ENCODE peak calls at places on chromosome 2, in five cellular contexts. One of them, this sample, is unnamed.

GRCh38 chr2:216206041-216206699 is 97.0 kb downstream of the XRCC5 start:
- DNase-seq in K562: no peak
- DNase-seq in HepG2: no peak
- DNase-seq in HCT116: no peak
- DNase-seq in GM12878: peak
- DNase-seq in this sample: no peak

GRCh38 chr2:17538844-17539554 is 1.5 kb upstream of the VSNL1 start:
- DNase-seq in K562: peak
- DNase-seq in HepG2: peak
- DNase-seq in HCT116: peak
- DNase-seq in GM12878: no peak
- DNase-seq in this sample: peak

GRCh38 chr2:201974651-201975050 is 59.0 kb upstream of the FZD7 start:
- DNase-seq in K562: no peak
- DNase-seq in HepG2: no peak
- DNase-seq in HCT116: no peak
- DNase-seq in GM12878: no peak
- DNase-seq in this sample: no peak

GRCh38 chr2:217756375-217757107 is 246.3 kb downstream of the TNS1 start:
- DNase-seq in K562: peak
- DNase-seq in HepG2: peak
- DNase-seq in HCT116: peak
- DNase-seq in GM12878: no peak
- DNase-seq in this sample: peak

GRCh38 chr2:15169326-15170038 is 391.7 kb downstream of the NBAS start:
- DNase-seq in K562: no peak
- DNase-seq in HepG2: peak
- DNase-seq in HCT116: peak
- DNase-seq in GM12878: no peak
- DNase-seq in this sample: peak

GRCh38 chr2:168673265-168674222 is 128.9 kb upstream of the NOSTRIN start:
- DNase-seq in K562: no peak
- DNase-seq in HepG2: no peak
- DNase-seq in HCT116: no peak
- DNase-seq in GM12878: no peak
- DNase-seq in this sample: no peak

GRCh38 chr2:44759823-44760222 is 181.7 kb upstream of the SIX3 start:
- DNase-seq in K562: no peak
- DNase-seq in HepG2: peak
- DNase-seq in HCT116: no peak
- DNase-seq in GM12878: no peak
- DNase-seq in this sample: no peak

GRCh38 chr2:219519526-219519916 is 5.2 kb downstream of the ASIC4 start:
- DNase-seq in K562: no peak
- DNase-seq in HepG2: no peak
- DNase-seq in HCT116: no peak
- DNase-seq in GM12878: no peak
- DNase-seq in this sample: no peak

GRCh38 chr2:215505044-215505786 is 69.3 kb upstream of the FN1 start:
- DNase-seq in K562: peak
- DNase-seq in HepG2: peak
- DNase-seq in HCT116: no peak
- DNase-seq in GM12878: no peak
- DNase-seq in this sample: no peak

DNA sequence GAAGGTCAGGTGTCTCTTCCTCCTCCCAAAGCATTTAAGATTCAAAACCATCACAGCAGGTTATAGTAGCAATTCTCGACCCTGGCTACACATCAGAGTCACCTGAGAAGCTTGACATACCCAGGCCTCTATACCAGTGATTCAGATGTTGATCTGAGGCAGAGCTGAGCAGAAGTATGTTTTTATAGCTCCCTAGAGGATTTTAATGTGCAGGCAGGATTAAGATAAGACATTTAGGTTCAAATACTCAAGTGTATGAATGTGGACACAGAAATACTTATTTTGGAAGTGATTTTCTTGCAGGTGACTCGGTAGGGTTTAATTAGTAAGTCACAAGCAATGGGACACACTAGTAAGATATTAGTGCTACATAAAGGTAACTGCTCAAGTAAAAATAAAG is 7.1 kb downstream of the GCFC2 start:
- DNase-seq in K562: no peak
- DNase-seq in HepG2: no peak
- DNase-seq in HCT116: no peak
- DNase-seq in GM12878: no peak
- DNase-seq in this sample: no peak
- TF ChIP-seq ZBTB33 in K562: no peak
- TF ChIP-seq ZBTB33 in HepG2: no peak
- TF ChIP-seq ZBTB33 in HCT116: no peak
- TF ChIP-seq ZBTB33 in GM12878: no peak
- TF ChIP-seq ZBTB33 in this sample: no peak

DNA sequence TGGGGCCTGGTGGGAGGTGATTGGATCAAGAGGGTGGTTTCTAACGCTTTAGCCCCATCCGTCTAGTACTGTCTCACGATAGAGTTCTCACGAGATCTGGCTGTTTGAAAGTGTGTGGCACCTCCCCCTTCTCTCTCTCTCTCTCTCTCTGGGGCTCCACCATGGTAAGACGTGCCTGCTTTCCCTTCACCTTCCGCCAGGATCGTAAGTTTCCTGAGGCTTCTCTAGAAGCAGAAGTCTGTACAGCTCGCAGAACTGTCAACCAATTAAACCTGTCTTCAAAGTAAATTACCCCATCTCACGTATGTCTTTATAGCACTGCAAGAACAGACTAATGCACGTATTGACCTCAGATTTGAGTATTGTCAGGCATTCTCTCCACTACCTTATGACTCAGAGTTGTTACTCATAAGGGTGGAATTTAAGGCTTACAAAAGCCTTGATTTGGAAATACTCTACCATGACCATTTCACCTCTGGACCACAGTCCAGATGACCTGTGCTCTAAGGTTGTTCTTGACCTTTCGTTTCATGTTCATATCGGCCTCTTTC is 99.5 kb upstream of the AGAP1 start:
- DNase-seq in K562: peak
- DNase-seq in HepG2: peak
- DNase-seq in HCT116: peak
- DNase-seq in GM12878: no peak
- DNase-seq in this sample: no peak
- TF ChIP-seq ZBTB33 in K562: no peak
- TF ChIP-seq ZBTB33 in HepG2: no peak
- TF ChIP-seq ZBTB33 in HCT116: peak
- TF ChIP-seq ZBTB33 in GM12878: no peak
- TF ChIP-seq ZBTB33 in this sample: no peak

DNA sequence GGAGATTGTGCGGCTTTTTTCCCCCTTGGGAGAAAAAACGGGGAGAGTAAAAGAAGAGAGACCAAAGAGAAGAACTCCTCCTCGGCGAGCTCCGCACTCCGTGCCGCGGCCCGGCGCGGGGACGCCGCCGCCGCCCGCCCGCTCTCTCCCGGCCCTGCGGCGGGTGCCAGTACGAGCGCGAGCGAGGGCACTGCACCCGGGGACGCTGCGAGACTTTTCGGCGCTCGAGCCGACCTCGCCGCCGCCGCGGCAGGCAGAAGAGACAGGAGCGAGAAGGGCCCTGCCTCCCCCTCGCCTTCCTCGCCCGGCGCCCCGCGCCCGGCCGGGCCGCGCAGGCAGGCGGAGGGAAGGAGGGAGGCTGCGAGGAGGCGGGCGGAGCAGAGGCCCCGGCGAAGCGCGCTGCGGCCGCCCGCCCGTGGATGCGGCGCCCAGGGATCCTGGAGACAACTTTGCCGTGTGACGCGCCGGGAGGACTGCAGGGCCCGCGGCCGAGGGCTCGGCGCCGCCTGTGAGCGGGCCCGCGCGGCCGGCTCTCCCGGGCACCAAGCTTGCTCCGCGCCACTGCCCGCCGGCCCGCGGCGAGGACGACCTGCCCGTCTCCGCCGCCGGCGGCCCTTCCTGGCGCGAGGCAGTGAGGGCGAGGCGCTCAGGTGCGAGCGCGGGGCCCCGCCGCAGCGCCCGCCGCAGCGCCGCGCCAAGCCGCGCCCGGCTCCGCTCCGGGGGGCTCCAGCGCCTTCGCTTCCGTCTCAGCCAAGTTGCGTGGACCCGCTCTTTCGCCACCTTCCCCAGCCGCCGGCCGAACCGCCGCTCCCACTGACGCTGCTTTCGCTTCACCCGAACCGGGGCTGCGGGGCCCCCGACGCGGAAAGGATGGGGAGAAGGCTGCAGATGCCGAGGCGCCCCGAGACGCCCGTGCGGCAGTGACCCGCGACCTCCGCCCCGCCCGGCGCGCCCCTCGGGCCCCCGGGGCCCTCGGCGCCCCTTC is 653 bp upstream of the INHBB start:
- DNase-seq in K562: no peak
- DNase-seq in HepG2: no peak
- DNase-seq in HCT116: no peak
- DNase-seq in GM12878: no peak
- DNase-seq in this sample: peak
- TF ChIP-seq ZBTB33 in K562: no peak
- TF ChIP-seq ZBTB33 in HepG2: no peak
- TF ChIP-seq ZBTB33 in HCT116: no peak
- TF ChIP-seq ZBTB33 in GM12878: no peak
- TF ChIP-seq ZBTB33 in this sample: no peak

GRCh38 chr2:26764906-26765305 is 822 bp downstream of the SLC35F6 start:
- DNase-seq in K562: no peak
- DNase-seq in HepG2: no peak
- DNase-seq in HCT116: no peak
- DNase-seq in GM12878: no peak
- DNase-seq in this sample: peak
- TF ChIP-seq ZBTB33 in K562: no peak
- TF ChIP-seq ZBTB33 in HepG2: no peak
- TF ChIP-seq ZBTB33 in HCT116: no peak
- TF ChIP-seq ZBTB33 in GM12878: no peak
- TF ChIP-seq ZBTB33 in this sample: no peak

GRCh38 chr2:64525323-64525625 is 1.1 kb downstream of the AFTPH start:
- DNase-seq in K562: peak
- DNase-seq in HepG2: peak
- DNase-seq in HCT116: no peak
- DNase-seq in GM12878: no peak
- DNase-seq in this sample: no peak

GRCh38 chr2:64526034-64526433 is 1.9 kb downstream of the AFTPH start:
- DNase-seq in K562: no peak
- DNase-seq in HepG2: no peak
- DNase-seq in HCT116: no peak
- DNase-seq in GM12878: no peak
- DNase-seq in this sample: no peak

GRCh38 chr2:64522843-64523428 is 1.2 kb upstream of the AFTPH start:
- DNase-seq in K562: peak
- DNase-seq in HepG2: peak
- DNase-seq in HCT116: peak
- DNase-seq in GM12878: peak
- DNase-seq in this sample: peak

GRCh38 chr2:64523667-64524603 is at the start of gene AFTPH:
- DNase-seq in K562: peak
- DNase-seq in HepG2: peak
- DNase-seq in HCT116: peak
- DNase-seq in GM12878: peak
- DNase-seq in this sample: peak

GRCh38 chr2:64524604-64525322 is 635 bp downstream of the AFTPH start:
- DNase-seq in K562: peak
- DNase-seq in HepG2: peak
- DNase-seq in HCT116: no peak
- DNase-seq in GM12878: no peak
- DNase-seq in this sample: peak
- TF ChIP-seq ZBTB33 in K562: no peak
- TF ChIP-seq ZBTB33 in HepG2: no peak
- TF ChIP-seq ZBTB33 in HCT116: no peak
- TF ChIP-seq ZBTB33 in GM12878: no peak
- TF ChIP-seq ZBTB33 in this sample: no peak

GRCh38 chr2:211089127-211089526 is 532.7 kb downstream of the CPS1 start:
- DNase-seq in K562: no peak
- DNase-seq in HepG2: no peak
- DNase-seq in HCT116: no peak
- DNase-seq in GM12878: no peak
- DNase-seq in this sample: no peak

GRCh38 chr2:211086049-211086448 is 529.6 kb downstream of the CPS1 start:
- DNase-seq in K562: no peak
- DNase-seq in HepG2: no peak
- DNase-seq in HCT116: no peak
- DNase-seq in GM12878: no peak
- DNase-seq in this sample: no peak

GRCh38 chr2:211085056-211085680 is 528.8 kb downstream of the CPS1 start:
- DNase-seq in K562: peak
- DNase-seq in HepG2: peak
- DNase-seq in HCT116: peak
- DNase-seq in GM12878: no peak
- DNase-seq in this sample: peak
- TF ChIP-seq ZBTB33 in K562: no peak
- TF ChIP-seq ZBTB33 in HepG2: no peak
- TF ChIP-seq ZBTB33 in HCT116: no peak
- TF ChIP-seq ZBTB33 in GM12878: no peak
- TF ChIP-seq ZBTB33 in this sample: no peak

GRCh38 chr2:176151199-176152099 is at the start of gene HOXD4:
- DNase-seq in K562: no peak
- DNase-seq in HepG2: no peak
- DNase-seq in HCT116: no peak
- DNase-seq in GM12878: no peak
- DNase-seq in this sample: no peak

GRCh38 chr2:176149484-176150337 is 1.6 kb upstream of the HOXD4 start:
- DNase-seq in K562: no peak
- DNase-seq in HepG2: no peak
- DNase-seq in HCT116: no peak
- DNase-seq in GM12878: no peak
- DNase-seq in this sample: no peak

GRCh38 chr2:176148758-176149483 is 2.4 kb upstream of the HOXD4 start:
- DNase-seq in K562: no peak
- DNase-seq in HepG2: no peak
- DNase-seq in HCT116: no peak
- DNase-seq in GM12878: no peak
- DNase-seq in this sample: no peak

GRCh38 chr2:176152350-176153181 is 1.2 kb downstream of the HOXD4 start:
- DNase-seq in K562: no peak
- DNase-seq in HepG2: no peak
- DNase-seq in HCT116: no peak
- DNase-seq in GM12878: no peak
- DNase-seq in this sample: no peak

GRCh38 chr2:176150338-176151198 is 782 bp upstream of the HOXD4 start:
- DNase-seq in K562: no peak
- DNase-seq in HepG2: no peak
- DNase-seq in HCT116: no peak
- DNase-seq in GM12878: no peak
- DNase-seq in this sample: no peak
- TF ChIP-seq ZBTB33 in K562: no peak
- TF ChIP-seq ZBTB33 in HepG2: no peak
- TF ChIP-seq ZBTB33 in HCT116: no peak
- TF ChIP-seq ZBTB33 in GM12878: no peak
- TF ChIP-seq ZBTB33 in this sample: no peak